ENCODE peak calls at places on chromosome 10, in four cellular contexts. X is HepG2, P is SK-N-SH, O is K562. E is an unnamed sample.

GRCh38 chr10:8369666-8370065 is 315.2 kb downstream of the GATA3 start:
- DNase-seq in X (no peak), P (no peak), O (no peak), E (no peak)

GRCh38 chr10:6643962-6644361 is 63.9 kb upstream of the PRKCQ start:
- DNase-seq in X (no peak), P (no peak), O (no peak), E (no peak)

GRCh38 chr10:103890688-103891087 is 27.3 kb downstream of the STN1 start:
- DNase-seq in X (no peak), P (no peak), O (no peak), E (no peak)

GRCh38 chr10:86341361-86341811 is 25.2 kb downstream of the GRID1 start:
- DNase-seq in X (no peak), P (peak), O (no peak), E (no peak)

GRCh38 chr10:129450391-129450790 is 16.6 kb upstream of the MGMT start:
- DNase-seq in X (no peak), P (no peak), O (no peak), E (no peak)

GRCh38 chr10:60944159-60944909 is at the start of gene RHOBTB1:
- DNase-seq in X (peak), P (peak), O (peak), E (peak)

GRCh38 chr10:30039988-30040387 is 19.4 kb downstream of the JCAD start:
- DNase-seq in X (no peak), P (no peak), O (no peak), E (no peak)

GRCh38 chr10:58560068-58560467 is 47.4 kb downstream of the BICC1 start:
- DNase-seq in X (no peak), P (no peak), O (no peak), E (no peak)

GRCh38 chr10:128568491-128568890 is 442.3 kb upstream of the MKI67 start:
- DNase-seq in X (no peak), P (no peak), O (no peak), E (no peak)

GRCh38 chr10:73865459-73866442 is 8.6 kb downstream of the CAMK2G start:
- DNase-seq in X (no peak), P (no peak), O (no peak), E (no peak)

GRCh38 chr10:130359711-130360110 is 223.5 kb downstream of the GLRX3 start:
- DNase-seq in X (no peak), P (no peak), O (no peak), E (no peak)

GRCh38 chr10:13299437-13300287 is at the start of gene PHYH:
- DNase-seq in X (peak), P (peak), O (peak), E (peak)

GRCh38 chr10:106682175-106682574 is 482.3 kb downstream of the SORCS1 start:
- DNase-seq in X (no peak), P (no peak), O (no peak), E (no peak)

GRCh38 chr10:19629559-19629958 is 186.7 kb upstream of the PLXDC2 start:
- DNase-seq in X (no peak), P (no peak), O (no peak), E (peak)

GRCh38 chr10:116146374-116146773 is 126.6 kb downstream of the GFRA1 start:
- DNase-seq in X (no peak), P (no peak), O (no peak), E (no peak)

GRCh38 chr10:93916257-93917063 is 22.7 kb downstream of the SLC35G1 start:
- DNase-seq in X (peak), P (peak), O (no peak), E (no peak)

GRCh38 chr10:93678386-93678785 is 24.0 kb downstream of the FRA10AC1 start:
- DNase-seq in X (no peak), P (no peak), O (no peak), E (no peak)

GRCh38 chr10:44008917-44009620 is 360.4 kb upstream of the ZNF32 start:
- DNase-seq in X (no peak), P (no peak), O (no peak), E (no peak)

GRCh38 chr10:91349381-91349780 is 60.8 kb upstream of the HECTD2 start:
- DNase-seq in X (no peak), P (no peak), O (no peak), E (no peak)

GRCh38 chr10:117170244-117170643 is 27.0 kb upstream of the KCNK18 start:
- DNase-seq in X (no peak), P (no peak), O (no peak), E (no peak)

GRCh38 chr10:72297281-72297967 is 23.7 kb downstream of the DDIT4 start:
- DNase-seq in X (no peak), P (no peak), O (peak), E (no peak)
- TF ChIP-seq FOXJ3 in X (no peak), P (no peak), O (no peak), E (no peak)

DNA sequence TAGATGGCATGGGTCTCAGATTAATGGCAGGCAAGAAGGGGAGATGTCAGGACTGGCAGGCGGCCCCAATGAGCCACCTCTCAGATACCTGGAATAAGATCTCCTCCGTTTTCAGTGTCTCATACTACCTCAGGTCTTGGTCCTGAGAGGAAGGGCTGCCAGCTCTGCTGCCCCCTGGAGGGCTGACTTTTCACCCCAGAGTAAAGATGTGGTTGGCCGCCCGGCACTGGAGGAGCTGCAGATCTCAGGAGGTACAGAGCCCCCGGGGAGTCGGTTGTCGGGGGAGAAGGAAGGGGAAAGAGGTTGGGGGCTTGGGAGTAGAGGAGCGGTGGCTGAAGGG is 642 bp upstream of the COL13A1 start:
- DNase-seq in X (peak), P (peak), O (peak), E (peak)
- TF ChIP-seq FOXJ3 in X (no peak), P (no peak), O (no peak), E (no peak)

DNA sequence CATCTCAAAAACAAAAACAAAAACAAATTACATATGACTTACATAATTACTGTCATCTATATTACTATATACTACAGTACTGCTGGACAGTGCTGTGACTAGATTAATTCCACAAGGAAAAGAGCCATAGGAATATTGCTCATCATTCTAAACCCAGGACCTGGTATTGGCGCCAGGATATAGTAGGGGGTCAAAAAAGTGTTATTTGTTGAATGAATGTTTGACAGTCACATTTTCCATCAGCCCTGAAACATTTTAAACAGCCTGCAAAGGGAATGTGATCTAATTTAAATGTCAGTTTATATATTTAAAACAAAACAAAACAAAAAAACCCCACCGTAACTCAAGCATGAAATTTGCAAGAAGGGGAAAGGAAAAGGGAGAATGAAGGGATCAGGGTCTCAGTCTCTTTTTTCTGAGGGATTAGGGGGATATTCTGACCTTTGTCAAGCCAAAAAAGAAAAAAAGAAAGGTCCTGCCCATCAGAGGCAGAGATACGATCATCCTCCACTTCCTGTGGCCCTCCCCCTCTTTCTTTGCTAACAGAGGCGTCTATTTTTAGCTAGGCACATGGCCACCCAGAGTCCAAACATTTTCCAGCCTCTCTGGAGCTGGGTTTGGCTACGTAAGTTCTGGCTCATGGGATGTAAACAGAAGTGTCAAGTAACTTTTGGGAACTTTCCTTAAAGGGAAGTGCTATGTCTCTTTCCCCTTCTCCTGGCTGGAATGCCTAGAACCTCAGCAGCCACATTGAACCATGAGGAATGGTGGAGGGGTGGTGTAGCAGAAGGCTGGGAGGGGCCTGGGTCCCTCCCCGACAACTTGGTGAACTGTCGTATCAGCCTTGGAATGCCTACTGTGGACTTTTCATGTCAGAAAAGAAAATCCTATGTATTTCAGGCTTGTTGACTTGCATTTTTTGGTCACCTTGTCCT is 44.6 kb upstream of the DLG5 start:
- DNase-seq in X (peak), P (peak), O (peak), E (no peak)
- TF ChIP-seq FOXJ3 in X (peak), P (no peak), O (no peak), E (no peak)

DNA sequence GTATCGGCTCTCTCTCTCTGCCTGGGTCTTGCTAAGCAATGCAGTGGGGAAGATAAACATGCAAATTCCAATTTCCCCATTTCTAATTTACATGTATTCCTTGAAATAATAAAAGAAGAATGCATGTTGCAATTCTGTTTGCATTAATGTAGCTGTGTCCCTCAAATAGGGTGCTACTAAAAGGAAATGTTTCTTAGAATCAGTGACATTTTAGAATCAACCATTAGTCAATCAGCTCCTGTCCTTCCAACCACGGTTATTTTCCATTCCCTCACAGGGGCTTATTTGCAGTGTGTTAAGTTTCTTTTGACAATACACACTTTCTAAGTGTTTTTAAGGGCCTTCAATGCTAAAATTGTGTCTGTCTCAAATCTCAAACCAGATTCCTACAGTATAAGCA is 46.7 kb downstream of the AFAP1L2 start:
- DNase-seq in X (no peak), P (no peak), O (no peak), E (no peak)
- TF ChIP-seq FOXJ3 in X (no peak), P (no peak), O (no peak), E (no peak)